ENCODE peak calls at places on chromosomes 16 and 17, in six cellular contexts. C, M, P, O, N and I are unnamed samples.

GRCh38 chr16:87333101-87333500 is 15.9 kb upstream of the C16orf95 start:
- DNase-seq in C (no peak), M (no peak), P (no peak), O (no peak), N (peak), I (no peak)

GRCh38 chr16:19706846-19707245 is 11.2 kb downstream of the KNOP1 start:
- DNase-seq in C (no peak), M (no peak), P (no peak), O (no peak), N (peak), I (no peak)

GRCh38 chr17:57523926-57524634 is 221.0 kb downstream of the CCDC182 start:
- DNase-seq in C (no peak), M (peak), P (peak), O (no peak), N (peak), I (peak)

GRCh38 chr17:8887834-8888703 is 20.6 kb upstream of the PIK3R6 start:
- DNase-seq in C (no peak), M (peak), P (peak), O (no peak), N (no peak), I (no peak)

GRCh38 chr17:55334881-55335523 is 70.2 kb downstream of the HLF start:
- DNase-seq in C (no peak), M (no peak), P (no peak), O (no peak), N (no peak), I (no peak)

GRCh38 chr16:88854306-88855111 is 2.2 kb downstream of the GALNS start:
- DNase-seq in C (no peak), M (no peak), P (no peak), O (no peak), N (no peak), I (no peak)

GRCh38 chr17:55037828-55038227 is 69.3 kb downstream of the STXBP4 start:
- DNase-seq in C (no peak), M (no peak), P (no peak), O (no peak), N (no peak), I (no peak)

GRCh38 chr16:23423496-23424049 is 29.4 kb downstream of the COG7 start:
- DNase-seq in C (peak), M (peak), P (peak), O (peak), N (peak), I (peak)

GRCh38 chr17:78884148-78884870 is 18.7 kb downstream of the CEP295NL start:
- DNase-seq in C (no peak), M (peak), P (no peak), O (no peak), N (peak), I (no peak)

GRCh38 chr16:67023689-67024088 is 5.3 kb upstream of the CBFB start:
- DNase-seq in C (no peak), M (no peak), P (no peak), O (no peak), N (no peak), I (no peak)

GRCh38 chr16:10683160-10683559 is 11.6 kb downstream of the TEKT5 start:
- DNase-seq in C (no peak), M (no peak), P (no peak), O (peak), N (no peak), I (no peak)